ENCODE peak calls at places on chromosome 16, in six cellular contexts. G, A, M, V, C and F are unnamed samples.
A peak's percentile ranks its signal among the peaks of the same experiment; 100 is the strongest.

GRCh38 chr16:72443809-72444208 is 271.9 kb upstream of the PMFBP1 start:
- DNase-seq in G (no peak), A (peak; percentile 18), M (no peak), V (no peak), C (no peak), F (no peak)

GRCh38 chr16:12902511-12903324 is 1.3 kb downstream of the SHISA9 start:
- DNase-seq in G (peak; percentile 69), A (no peak), M (peak; percentile 68), V (peak; percentile 83), C (no peak), F (peak; percentile 55)

GRCh38 chr16:49867234-49867633 is 11.3 kb upstream of the ZNF423 start:
- DNase-seq in G (no peak), A (no peak), M (no peak), V (no peak), C (no peak), F (no peak)

GRCh38 chr16:11636172-11636721 is 32.0 kb upstream of the SNN start:
- DNase-seq in G (peak; percentile 96), A (no peak), M (peak; percentile 69), V (peak; percentile 93), C (no peak), F (no peak)

GRCh38 chr16:12685806-12686205 is 117.9 kb downstream of the CPPED1 start:
- DNase-seq in G (no peak), A (no peak), M (no peak), V (peak; percentile 8), C (no peak), F (no peak)

GRCh38 chr16:82063456-82064082 is 28.5 kb downstream of the HSD17B2 start:
- DNase-seq in G (no peak), A (no peak), M (no peak), V (no peak), C (peak; percentile 51), F (no peak)

GRCh38 chr16:85916141-85916890 is 17.4 kb downstream of the IRF8 start:
- DNase-seq in G (no peak), A (no peak), M (no peak), V (no peak), C (no peak), F (no peak)

GRCh38 chr16:48383204-48383876 is 1.9 kb downstream of the SIAH1 start:
- DNase-seq in G (no peak), A (peak; percentile 48), M (no peak), V (no peak), C (no peak), F (no peak)

GRCh38 chr16:15440852-15441251 is 6.5 kb downstream of the BMERB1 start:
- DNase-seq in G (no peak), A (peak; percentile 79), M (no peak), V (no peak), C (peak; percentile 80), F (no peak)

GRCh38 chr16:84209989-84210388 is 19.0 kb downstream of the ADAD2 start:
- DNase-seq in G (no peak), A (peak; percentile 15), M (no peak), V (no peak), C (peak; percentile 24), F (no peak)

GRCh38 chr16:83903739-83904138 is 4.8 kb downstream of the MLYCD start:
- DNase-seq in G (no peak), A (peak; percentile 60), M (no peak), V (no peak), C (peak; percentile 60), F (no peak)

GRCh38 chr16:50499254-50499653 is 48.9 kb upstream of the NKD1 start:
- DNase-seq in G (no peak), A (no peak), M (no peak), V (no peak), C (no peak), F (no peak)

GRCh38 chr16:83530293-83530692 is 277.5 kb upstream of the HSBP1 start:
- DNase-seq in G (no peak), A (peak; percentile 83), M (no peak), V (no peak), C (no peak), F (no peak)

GRCh38 chr16:89690392-89690901 is 4.0 kb downstream of the CDK10 start:
- DNase-seq in G (no peak), A (no peak), M (no peak), V (no peak), C (no peak), F (no peak)

GRCh38 chr16:47142469-47143328 is 1.0 kb downstream of the NETO2 start:
- DNase-seq in G (peak; percentile 32), A (peak; percentile 44), M (no peak), V (peak; percentile 68), C (peak; percentile 66), F (peak; percentile 46)

GRCh38 chr16:73364413-73364812 is 316.5 kb upstream of the ZFHX3 start:
- DNase-seq in G (no peak), A (no peak), M (no peak), V (no peak), C (no peak), F (no peak)

GRCh38 chr16:7113949-7114348 is 218.7 kb upstream of the RBFOX1 start:
- DNase-seq in G (no peak), A (no peak), M (no peak), V (no peak), C (no peak), F (no peak)

GRCh38 chr16:74448990-74449389 is 27.7 kb upstream of the CLEC18B start:
- DNase-seq in G (no peak), A (peak; percentile 95), M (no peak), V (peak; percentile 54), C (peak; percentile 96), F (no peak)

GRCh38 chr16:13426279-13426678 is 493.7 kb upstream of the ERCC4 start:
- DNase-seq in G (peak; percentile 53), A (no peak), M (no peak), V (peak; percentile 84), C (no peak), F (no peak)

GRCh38 chr16:50178397-50179018 is 25.4 kb downstream of the TENT4B start:
- DNase-seq in G (no peak), A (no peak), M (no peak), V (no peak), C (no peak), F (no peak)

GRCh38 chr16:85878875-85879274 is 20.1 kb upstream of the IRF8 start:
- DNase-seq in G (peak; percentile 28), A (peak; percentile 71), M (no peak), V (peak; percentile 60), C (peak; percentile 66), F (no peak)

GRCh38 chr16:23254338-23254737 is 47.8 kb upstream of the SCNN1B start:
- DNase-seq in G (no peak), A (peak; percentile 48), M (no peak), V (peak; percentile 14), C (no peak), F (no peak)

GRCh38 chr16:21554795-21555585 is 44.4 kb upstream of the METTL9 start:
- DNase-seq in G (peak; percentile 96), A (peak; percentile 71), M (peak; percentile 98), V (peak; percentile 78), C (peak; percentile 66), F (peak; percentile 67)

GRCh38 chr16:4828567-4829320 is 18.3 kb downstream of the GLYR1 start:
- DNase-seq in G (no peak), A (no peak), M (no peak), V (no peak), C (no peak), F (no peak)
- H3K23ac ChIP-seq in G (no peak overlapping the region), A (no peak overlapping the region), M (no peak overlapping the region), V (no peak overlapping the region), C (no peak overlapping the region), F (no peak overlapping the region)

DNA sequence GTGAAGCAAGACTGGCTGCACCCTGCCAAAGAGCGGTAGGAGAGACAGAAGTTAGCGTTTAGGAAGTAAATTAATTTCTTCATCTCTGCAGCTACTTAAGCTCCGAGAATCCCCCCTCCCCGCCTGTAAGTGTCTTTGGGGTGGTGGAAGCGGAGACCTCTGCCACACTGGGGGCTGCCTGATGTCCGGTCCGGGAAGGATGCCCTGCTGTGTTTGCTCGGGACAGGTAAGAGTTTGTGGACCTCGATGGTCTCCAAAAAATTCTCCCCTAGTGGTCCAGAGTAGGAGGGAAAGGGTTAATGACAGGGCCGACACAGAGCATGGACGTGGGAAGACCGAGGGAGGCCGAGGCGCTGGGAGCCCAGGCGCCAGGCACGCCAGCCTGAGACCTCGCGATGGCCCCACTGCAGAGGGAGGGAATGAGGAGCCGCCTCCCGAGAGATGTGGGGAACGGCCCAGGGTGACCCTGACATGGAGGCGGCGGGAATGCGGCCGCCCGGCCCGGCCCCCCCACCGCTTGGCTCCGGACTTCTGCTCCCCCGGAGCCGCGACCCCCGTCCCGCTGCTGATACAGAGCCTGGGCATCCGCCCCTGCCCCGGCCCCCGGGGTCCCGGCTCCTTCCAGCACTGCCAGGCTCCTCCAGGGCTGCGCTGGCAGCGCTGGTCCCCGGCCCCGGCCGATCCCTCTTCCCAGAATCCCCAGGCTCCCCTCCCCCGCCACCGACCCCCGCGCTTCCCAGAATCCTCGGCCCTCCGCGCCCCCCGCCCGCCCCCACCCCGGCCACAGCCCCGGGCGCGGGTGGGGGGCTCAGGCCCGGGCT is 680 bp downstream of the ZNF629 start:
- DNase-seq in G (no peak), A (peak; percentile 62), M (peak; percentile 62), V (peak; percentile 79), C (peak; percentile 85), F (no peak)
- H3K18ac ChIP-seq in G (no peak overlapping the region), A (no peak overlapping the region), M (peak overlapping the region; percentile 78), V (peak overlapping the region; percentile 99), C (peak overlapping the region; percentile 86), F (peak overlapping the region; percentile 71)

GRCh38 chr16:56558024-56558747 is 6.7 kb upstream of the MT4 start:
- DNase-seq in G (no peak), A (peak; percentile 75), M (no peak), V (no peak), C (no peak), F (no peak)

GRCh38 chr16:56565023-56565477 is at the start of gene MT4:
- DNase-seq in G (no peak), A (no peak), M (no peak), V (no peak), C (no peak), F (no peak)

GRCh38 chr16:56560447-56560846 is 4.4 kb upstream of the MT4 start:
- DNase-seq in G (no peak), A (no peak), M (no peak), V (no peak), C (no peak), F (no peak)

GRCh38 chr16:56559109-56559508 is 5.8 kb upstream of the MT4 start:
- DNase-seq in G (no peak), A (no peak), M (no peak), V (no peak), C (no peak), F (no peak)

DNA sequence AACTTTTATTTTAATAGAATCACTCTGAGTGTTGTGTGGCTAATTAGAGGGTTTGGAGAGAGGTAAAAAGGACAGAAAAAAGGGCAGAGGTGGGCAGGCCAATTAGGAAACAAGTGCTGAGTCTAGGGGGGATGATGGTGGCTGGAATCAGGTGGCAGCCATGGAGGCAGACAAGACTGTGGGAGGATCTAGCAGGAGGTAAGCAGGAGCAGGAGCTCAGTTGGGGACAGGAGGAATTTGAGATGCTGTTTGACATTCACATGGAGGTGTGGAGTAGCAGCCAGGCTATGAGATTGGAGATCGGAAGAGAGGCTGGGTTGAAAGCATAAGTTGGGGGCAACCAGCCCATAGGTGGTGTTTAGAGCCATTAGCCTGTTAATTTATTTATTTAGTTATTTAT is 3.7 kb upstream of the MT4 start:
- DNase-seq in G (no peak), A (no peak), M (no peak), V (no peak), C (no peak), F (no peak)
- H3K23ac ChIP-seq in G (no peak overlapping the region), A (no peak overlapping the region), M (no peak overlapping the region), V (no peak overlapping the region), C (no peak overlapping the region), F (no peak overlapping the region)

DNA sequence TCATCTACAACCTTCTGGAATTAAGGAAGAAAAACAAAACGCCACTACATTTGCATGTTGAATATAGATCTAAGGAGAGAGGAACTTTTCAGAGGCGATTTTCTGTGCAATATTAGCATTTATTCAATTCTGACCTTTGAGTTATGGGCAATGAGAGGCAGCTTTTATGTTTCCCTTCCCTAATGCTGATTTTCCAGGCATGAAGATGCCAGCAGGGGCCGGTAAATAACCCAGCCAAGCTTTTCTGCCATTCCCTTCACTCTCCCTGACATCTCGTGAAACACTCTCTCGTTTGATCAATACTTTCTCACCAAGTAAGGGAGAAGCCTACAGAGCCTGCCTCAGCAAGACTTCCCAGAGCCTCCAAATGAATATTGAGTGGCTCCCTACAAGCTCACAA is 470.5 kb upstream of the GOT2 start:
- DNase-seq in G (no peak), A (no peak), M (no peak), V (no peak), C (no peak), F (no peak)
- H3K18ac ChIP-seq in G (no peak overlapping the region), A (no peak overlapping the region), M (no peak overlapping the region), V (no peak overlapping the region), C (no peak overlapping the region), F (no peak overlapping the region)